ENCODE peak calls at places on chromosomes 4 and X, in six cellular contexts. O is IMR-90, C is body of pancreas, R is H9, Z is GM18507, U is substantia nigra. J is an unnamed sample.

GRCh38 chrX:129108936-129109335 is 414.4 kb downstream of the SMARCA1 start:
- DNase-seq in O (no peak), C (no peak), R (no peak), Z (no peak), U (no peak), J (no peak)

GRCh38 chr4:145042601-145043000 is 55.4 kb downstream of the ANAPC10 start:
- DNase-seq in O (no peak), C (no peak), R (no peak), Z (no peak), U (no peak), J (peak; percentile 37)

GRCh38 chrX:150200820-150201287 is 162.3 kb upstream of the MAMLD1 start:
- DNase-seq in O (peak; percentile 98), C (peak; percentile 79), R (no peak), Z (peak; percentile 38), U (no peak), J (peak; percentile 98)

GRCh38 chr4:154744341-154744948 is 645 bp downstream of the LRAT start:
- DNase-seq in O (no peak), C (no peak), R (no peak), Z (no peak), U (no peak), J (no peak)

GRCh38 chr4:112973897-112974296 is 75.6 kb upstream of the ANK2 start:
- DNase-seq in O (no peak), C (no peak), R (no peak), Z (no peak), U (no peak), J (no peak)

GRCh38 chr4:55256787-55257186 is 89.3 kb upstream of the SRD5A3 start:
- DNase-seq in O (no peak), C (no peak), R (no peak), Z (no peak), U (no peak), J (no peak)

GRCh38 chr4:82500830-82501229 is 61.0 kb downstream of the TMEM150C start:
- DNase-seq in O (no peak), C (no peak), R (no peak), Z (no peak), U (no peak), J (no peak)

GRCh38 chrX:145405012-145405411 is 157.7 kb downstream of the SPANXN1 start:
- DNase-seq in O (peak; percentile 15), C (peak; percentile 15), R (no peak), Z (no peak), U (no peak), J (peak; percentile 3)

GRCh38 chrX:34401411-34401810 is 255.7 kb downstream of the TMEM47 start:
- DNase-seq in O (no peak), C (no peak), R (no peak), Z (no peak), U (no peak), J (peak; percentile 14)

GRCh38 chr4:81754169-81754568 is 282.5 kb upstream of the RASGEF1B start:
- DNase-seq in O (no peak), C (no peak), R (no peak), Z (no peak), U (no peak), J (no peak)

GRCh38 chrX:41275661-41276609 is 58.0 kb upstream of the DDX3X start:
- DNase-seq in O (peak; percentile 57), C (peak; percentile 58), R (peak; percentile 69), Z (peak; percentile 28), U (peak; percentile 8), J (peak; percentile 48)

GRCh38 chr4:189843392-189844009 is 97.2 kb upstream of the FRG1 start:
- DNase-seq in O (no peak), C (no peak), R (no peak), Z (no peak), U (no peak), J (no peak)

GRCh38 chrX:110428144-110428543 is 69.5 kb downstream of the RTL9 start:
- DNase-seq in O (no peak), C (no peak), R (no peak), Z (no peak), U (no peak), J (peak; percentile 57)

GRCh38 chrX:45172890-45173289 is 27.8 kb downstream of the DIPK2B start:
- DNase-seq in O (peak; percentile 54), C (no peak), R (no peak), Z (no peak), U (no peak), J (peak; percentile 53)

GRCh38 chrX:21798677-21799219 is 40.7 kb upstream of the MBTPS2 start:
- DNase-seq in O (peak; percentile 28), C (peak; percentile 69), R (no peak), Z (peak; percentile 0), U (no peak), J (peak; percentile 93)

GRCh38 chr4:157895205-157895604 is 277.6 kb downstream of the GASK1B start:
- DNase-seq in O (no peak), C (no peak), R (peak; percentile 29), Z (no peak), U (no peak), J (no peak)

GRCh38 chr4:107252621-107253020 is 216.5 kb upstream of the DKK2 start:
- DNase-seq in O (no peak), C (no peak), R (no peak), Z (no peak), U (no peak), J (peak; percentile 77)

GRCh38 chr4:24741915-24742314 is 53.5 kb upstream of the SOD3 start:
- DNase-seq in O (no peak), C (no peak), R (no peak), Z (no peak), U (no peak), J (no peak)

GRCh38 chr4:119020158-119020557 is 115.5 kb upstream of the MYOZ2 start:
- DNase-seq in O (peak; percentile 80), C (no peak), R (no peak), Z (no peak), U (no peak), J (peak; percentile 67)

GRCh38 chr4:35526456-35526855 is 717.9 kb downstream of the ARAP2 start:
- DNase-seq in O (no peak), C (no peak), R (no peak), Z (no peak), U (no peak), J (no peak)

GRCh38 chr4:131499139-131499873 is 1649.8 kb upstream of the PCDH10 start:
- DNase-seq in O (peak; percentile 35), C (no peak), R (no peak), Z (no peak), U (no peak), J (peak; percentile 90)

GRCh38 chrX:43350935-43351334 is 305.2 kb upstream of the MAOA start:
- DNase-seq in O (no peak), C (no peak), R (no peak), Z (no peak), U (no peak), J (no peak)

GRCh38 chr4:153522800-153523089 is 56.6 kb downstream of the TMEM131L start:
- DNase-seq in O (no peak), C (no peak), R (no peak), Z (no peak), U (no peak), J (no peak)

GRCh38 chr4:122542411-122543236 is 78.2 kb downstream of the IL21 start:
- DNase-seq in O (peak; percentile 65), C (no peak), R (no peak), Z (peak; percentile 28), U (no peak), J (peak; percentile 76)

GRCh38 chrX:152637649-152638442 is at the start of gene GABRQ:
- DNase-seq in O (no peak), C (peak; percentile 23), R (peak; percentile 94), Z (no peak), U (no peak), J (peak; percentile 3)

GRCh38 chrX:123859409-123859827 is 435 bp upstream of the XIAP start:
- DNase-seq in O (no peak), C (no peak), R (no peak), Z (no peak), U (no peak), J (no peak)

GRCh38 chr4:148574502-148574901 is 132.3 kb upstream of the NR3C2 start:
- DNase-seq in O (peak; percentile 72), C (no peak), R (no peak), Z (no peak), U (no peak), J (peak; percentile 63)